ENCODE peak calls at places on chromosomes 2 and 18, in nine cellular contexts. One of them, this sample, is unnamed.

GRCh38 chr2:85995648-85996529 is 107.1 kb upstream of the ST3GAL5 start:
- DNase-seq in AG09319: no peak
- DNase-seq in neural crest cell: no peak
- DNase-seq in cardiac fibroblast: no peak
- DNase-seq in fibroblast of pulmonary artery: no peak
- DNase-seq in HFF-Myc: no peak
- DNase-seq in psoas muscle: no peak
- DNase-seq in BJ: no peak
- DNase-seq in mucosa of descending colon: no peak
- DNase-seq in this sample: no peak

GRCh38 chr2:236971919-236972381 is 113.7 kb upstream of the COPS8 start:
- DNase-seq in BJ: no peak
- DNase-seq in fibroblast of pulmonary artery: no peak
- DNase-seq in neural crest cell: no peak
- DNase-seq in psoas muscle: no peak
- DNase-seq in mucosa of descending colon: no peak
- DNase-seq in HFF-Myc: no peak
- DNase-seq in cardiac fibroblast: no peak
- DNase-seq in AG09319: no peak
- DNase-seq in this sample: no peak

GRCh38 chr2:213121677-213122076 is 29.7 kb downstream of the IKZF2 start:
- DNase-seq in neural crest cell: no peak
- DNase-seq in HFF-Myc: no peak
- DNase-seq in BJ: no peak
- DNase-seq in cardiac fibroblast: no peak
- DNase-seq in mucosa of descending colon: no peak
- DNase-seq in AG09319: no peak
- DNase-seq in psoas muscle: no peak
- DNase-seq in fibroblast of pulmonary artery: no peak
- DNase-seq in this sample: no peak

GRCh38 chr2:37262510-37262909 is 31.1 kb downstream of the NDUFAF7 start:
- DNase-seq in AG09319: no peak
- DNase-seq in fibroblast of pulmonary artery: no peak
- DNase-seq in psoas muscle: no peak
- DNase-seq in BJ: no peak
- DNase-seq in cardiac fibroblast: no peak
- DNase-seq in mucosa of descending colon: no peak
- DNase-seq in neural crest cell: no peak
- DNase-seq in HFF-Myc: no peak
- DNase-seq in this sample: no peak

GRCh38 chr2:165787334-165787733 is 6.7 kb downstream of the GALNT3 start:
- DNase-seq in BJ: no peak
- DNase-seq in fibroblast of pulmonary artery: no peak
- DNase-seq in mucosa of descending colon: no peak
- DNase-seq in AG09319: no peak
- DNase-seq in HFF-Myc: no peak
- DNase-seq in psoas muscle: no peak
- DNase-seq in cardiac fibroblast: no peak
- DNase-seq in neural crest cell: no peak
- DNase-seq in this sample: no peak

GRCh38 chr2:28404086-28404485 is 11.4 kb downstream of the FOSL2 start:
- DNase-seq in BJ: no peak
- DNase-seq in fibroblast of pulmonary artery: no peak
- DNase-seq in HFF-Myc: no peak
- DNase-seq in AG09319: no peak
- DNase-seq in psoas muscle: no peak
- DNase-seq in mucosa of descending colon: no peak
- DNase-seq in cardiac fibroblast: no peak
- DNase-seq in neural crest cell: no peak
- DNase-seq in this sample: no peak

GRCh38 chr2:109481196-109481555 is 132.6 kb downstream of the SEPTIN10 start:
- DNase-seq in psoas muscle: no peak
- DNase-seq in neural crest cell: no peak
- DNase-seq in mucosa of descending colon: peak
- DNase-seq in cardiac fibroblast: no peak
- DNase-seq in HFF-Myc: no peak
- DNase-seq in BJ: no peak
- DNase-seq in fibroblast of pulmonary artery: no peak
- DNase-seq in AG09319: no peak
- DNase-seq in this sample: no peak

GRCh38 chr2:239368906-239369584 is 31.8 kb downstream of the HDAC4 start:
- DNase-seq in HFF-Myc: no peak
- DNase-seq in cardiac fibroblast: no peak
- DNase-seq in psoas muscle: no peak
- DNase-seq in BJ: no peak
- DNase-seq in AG09319: no peak
- DNase-seq in mucosa of descending colon: peak
- DNase-seq in neural crest cell: no peak
- DNase-seq in fibroblast of pulmonary artery: no peak
- DNase-seq in this sample: no peak

GRCh38 chr2:132691556-132691955 is 21.6 kb upstream of the LYPD1 start:
- DNase-seq in psoas muscle: no peak
- DNase-seq in BJ: no peak
- DNase-seq in AG09319: no peak
- DNase-seq in HFF-Myc: no peak
- DNase-seq in fibroblast of pulmonary artery: no peak
- DNase-seq in mucosa of descending colon: no peak
- DNase-seq in cardiac fibroblast: no peak
- DNase-seq in neural crest cell: no peak
- DNase-seq in this sample: no peak

GRCh38 chr2:61268249-61268648 is 106.3 kb downstream of the C2orf74 start:
- DNase-seq in cardiac fibroblast: no peak
- DNase-seq in BJ: no peak
- DNase-seq in neural crest cell: no peak
- DNase-seq in mucosa of descending colon: no peak
- DNase-seq in AG09319: no peak
- DNase-seq in fibroblast of pulmonary artery: no peak
- DNase-seq in HFF-Myc: no peak
- DNase-seq in psoas muscle: no peak
- DNase-seq in this sample: no peak

GRCh38 chr2:26540977-26541376 is 63.1 kb upstream of the OTOF start:
- DNase-seq in neural crest cell: no peak
- DNase-seq in AG09319: no peak
- DNase-seq in BJ: no peak
- DNase-seq in fibroblast of pulmonary artery: no peak
- DNase-seq in psoas muscle: no peak
- DNase-seq in cardiac fibroblast: no peak
- DNase-seq in mucosa of descending colon: no peak
- DNase-seq in HFF-Myc: no peak
- DNase-seq in this sample: no peak

GRCh38 chr18:58599106-58599505 is 29.8 kb downstream of the ALPK2 start:
- DNase-seq in mucosa of descending colon: no peak
- DNase-seq in psoas muscle: no peak
- DNase-seq in HFF-Myc: no peak
- DNase-seq in neural crest cell: no peak
- DNase-seq in BJ: no peak
- DNase-seq in cardiac fibroblast: no peak
- DNase-seq in fibroblast of pulmonary artery: no peak
- DNase-seq in AG09319: no peak
- DNase-seq in this sample: peak

GRCh38 chr2:158781562-158781961 is 13.6 kb upstream of the DAPL1 start:
- DNase-seq in HFF-Myc: no peak
- DNase-seq in fibroblast of pulmonary artery: peak
- DNase-seq in AG09319: peak
- DNase-seq in neural crest cell: no peak
- DNase-seq in mucosa of descending colon: no peak
- DNase-seq in cardiac fibroblast: peak
- DNase-seq in BJ: no peak
- DNase-seq in psoas muscle: no peak
- DNase-seq in this sample: no peak

GRCh38 chr18:36950282-36950681 is 121.4 kb downstream of the KIAA1328 start:
- DNase-seq in psoas muscle: no peak
- DNase-seq in neural crest cell: no peak
- DNase-seq in mucosa of descending colon: no peak
- DNase-seq in HFF-Myc: no peak
- DNase-seq in BJ: no peak
- DNase-seq in fibroblast of pulmonary artery: no peak
- DNase-seq in AG09319: no peak
- DNase-seq in cardiac fibroblast: no peak
- DNase-seq in this sample: no peak

GRCh38 chr2:1891971-1892486 is 147.7 kb upstream of the PXDN start:
- DNase-seq in cardiac fibroblast: no peak
- DNase-seq in neural crest cell: no peak
- DNase-seq in mucosa of descending colon: no peak
- DNase-seq in psoas muscle: no peak
- DNase-seq in fibroblast of pulmonary artery: no peak
- DNase-seq in BJ: no peak
- DNase-seq in HFF-Myc: no peak
- DNase-seq in AG09319: no peak
- DNase-seq in this sample: no peak

GRCh38 chr2:1892529-1893250 is 148.4 kb upstream of the PXDN start:
- DNase-seq in AG09319: no peak
- DNase-seq in fibroblast of pulmonary artery: no peak
- DNase-seq in neural crest cell: no peak
- DNase-seq in psoas muscle: no peak
- DNase-seq in HFF-Myc: no peak
- DNase-seq in mucosa of descending colon: no peak
- DNase-seq in cardiac fibroblast: no peak
- DNase-seq in BJ: no peak
- DNase-seq in this sample: no peak

GRCh38 chr2:1893856-1894255 is 149.5 kb upstream of the PXDN start:
- DNase-seq in AG09319: no peak
- DNase-seq in mucosa of descending colon: no peak
- DNase-seq in HFF-Myc: no peak
- DNase-seq in cardiac fibroblast: no peak
- DNase-seq in psoas muscle: no peak
- DNase-seq in fibroblast of pulmonary artery: no peak
- DNase-seq in neural crest cell: no peak
- DNase-seq in BJ: no peak
- DNase-seq in this sample: no peak

GRCh38 chr2:1889099-1889650 is 144.9 kb upstream of the PXDN start:
- DNase-seq in cardiac fibroblast: no peak
- DNase-seq in neural crest cell: no peak
- DNase-seq in fibroblast of pulmonary artery: no peak
- DNase-seq in mucosa of descending colon: no peak
- DNase-seq in psoas muscle: no peak
- DNase-seq in HFF-Myc: no peak
- DNase-seq in AG09319: no peak
- DNase-seq in BJ: no peak
- DNase-seq in this sample: no peak

GRCh38 chr2:1891147-1891546 is 146.8 kb upstream of the PXDN start:
- DNase-seq in cardiac fibroblast: no peak
- DNase-seq in psoas muscle: no peak
- DNase-seq in mucosa of descending colon: no peak
- DNase-seq in HFF-Myc: no peak
- DNase-seq in neural crest cell: no peak
- DNase-seq in fibroblast of pulmonary artery: no peak
- DNase-seq in AG09319: no peak
- DNase-seq in BJ: no peak
- DNase-seq in this sample: no peak
- TF ChIP-seq CTCF in cardiac fibroblast: no peak
- TF ChIP-seq CTCF in psoas muscle: no peak
- TF ChIP-seq CTCF in mucosa of descending colon: no peak
- TF ChIP-seq CTCF in HFF-Myc: no peak
- TF ChIP-seq CTCF in neural crest cell: no peak
- TF ChIP-seq CTCF in fibroblast of pulmonary artery: no peak
- TF ChIP-seq CTCF in AG09319: no peak
- TF ChIP-seq CTCF in BJ: no peak
- TF ChIP-seq CTCF in this sample: no peak

GRCh38 chr2:101812226-101812625 is 114.7 kb downstream of the MAP4K4 start:
- DNase-seq in HFF-Myc: no peak
- DNase-seq in neural crest cell: no peak
- DNase-seq in cardiac fibroblast: no peak
- DNase-seq in AG09319: no peak
- DNase-seq in psoas muscle: no peak
- DNase-seq in BJ: no peak
- DNase-seq in fibroblast of pulmonary artery: no peak
- DNase-seq in mucosa of descending colon: no peak
- DNase-seq in this sample: no peak
- TF ChIP-seq CTCF in HFF-Myc: no peak
- TF ChIP-seq CTCF in neural crest cell: no peak
- TF ChIP-seq CTCF in cardiac fibroblast: no peak
- TF ChIP-seq CTCF in AG09319: no peak
- TF ChIP-seq CTCF in psoas muscle: no peak
- TF ChIP-seq CTCF in BJ: no peak
- TF ChIP-seq CTCF in fibroblast of pulmonary artery: no peak
- TF ChIP-seq CTCF in mucosa of descending colon: no peak
- TF ChIP-seq CTCF in this sample: no peak

DNA sequence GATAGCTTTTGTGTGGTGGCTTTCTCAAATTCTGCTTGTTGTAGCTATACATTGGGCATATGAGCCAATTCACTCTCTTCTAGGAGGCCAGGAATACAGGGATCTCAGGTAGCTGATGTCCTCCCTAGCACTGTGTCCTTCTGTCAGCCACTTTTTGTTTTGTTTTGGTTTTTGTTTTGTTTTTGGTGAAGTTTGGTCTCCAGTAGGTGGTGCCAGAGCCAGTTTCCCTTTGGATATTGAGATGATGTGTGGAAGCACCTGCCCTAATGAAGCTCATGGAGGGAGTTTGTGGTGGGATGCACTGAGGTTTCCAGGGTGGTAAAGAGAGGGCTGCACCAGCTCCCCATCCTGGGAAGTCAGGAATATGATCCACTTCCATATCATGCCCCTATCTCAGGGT is 100.5 kb upstream of the VWC2L start:
- DNase-seq in BJ: no peak
- DNase-seq in neural crest cell: no peak
- DNase-seq in AG09319: no peak
- DNase-seq in psoas muscle: no peak
- DNase-seq in fibroblast of pulmonary artery: no peak
- DNase-seq in cardiac fibroblast: no peak
- DNase-seq in mucosa of descending colon: no peak
- DNase-seq in HFF-Myc: no peak
- DNase-seq in this sample: no peak
- TF ChIP-seq CTCF in BJ: no peak
- TF ChIP-seq CTCF in neural crest cell: no peak
- TF ChIP-seq CTCF in AG09319: peak
- TF ChIP-seq CTCF in psoas muscle: peak
- TF ChIP-seq CTCF in fibroblast of pulmonary artery: no peak
- TF ChIP-seq CTCF in cardiac fibroblast: peak
- TF ChIP-seq CTCF in mucosa of descending colon: no peak
- TF ChIP-seq CTCF in HFF-Myc: no peak
- TF ChIP-seq CTCF in this sample: peak

GRCh38 chr2:99439989-99440388 is 49.8 kb downstream of the REV1 start:
- DNase-seq in neural crest cell: no peak
- DNase-seq in cardiac fibroblast: no peak
- DNase-seq in mucosa of descending colon: no peak
- DNase-seq in HFF-Myc: no peak
- DNase-seq in AG09319: no peak
- DNase-seq in fibroblast of pulmonary artery: no peak
- DNase-seq in BJ: no peak
- DNase-seq in psoas muscle: no peak
- DNase-seq in this sample: no peak

GRCh38 chr2:99444222-99444621 is 45.6 kb downstream of the REV1 start:
- DNase-seq in fibroblast of pulmonary artery: no peak
- DNase-seq in BJ: no peak
- DNase-seq in neural crest cell: no peak
- DNase-seq in cardiac fibroblast: no peak
- DNase-seq in AG09319: no peak
- DNase-seq in mucosa of descending colon: no peak
- DNase-seq in HFF-Myc: no peak
- DNase-seq in psoas muscle: no peak
- DNase-seq in this sample: no peak

GRCh38 chr2:99448556-99448955 is 41.3 kb downstream of the REV1 start:
- DNase-seq in cardiac fibroblast: peak
- DNase-seq in AG09319: no peak
- DNase-seq in HFF-Myc: no peak
- DNase-seq in mucosa of descending colon: no peak
- DNase-seq in BJ: no peak
- DNase-seq in psoas muscle: no peak
- DNase-seq in neural crest cell: no peak
- DNase-seq in fibroblast of pulmonary artery: peak
- DNase-seq in this sample: peak

GRCh38 chr2:99445065-99445464 is 44.8 kb downstream of the REV1 start:
- DNase-seq in mucosa of descending colon: no peak
- DNase-seq in HFF-Myc: no peak
- DNase-seq in psoas muscle: no peak
- DNase-seq in neural crest cell: no peak
- DNase-seq in AG09319: no peak
- DNase-seq in cardiac fibroblast: no peak
- DNase-seq in fibroblast of pulmonary artery: no peak
- DNase-seq in BJ: no peak
- DNase-seq in this sample: no peak

GRCh38 chr2:99442837-99443236 is 47.0 kb downstream of the REV1 start:
- DNase-seq in mucosa of descending colon: no peak
- DNase-seq in BJ: no peak
- DNase-seq in cardiac fibroblast: peak
- DNase-seq in psoas muscle: no peak
- DNase-seq in neural crest cell: no peak
- DNase-seq in HFF-Myc: no peak
- DNase-seq in fibroblast of pulmonary artery: peak
- DNase-seq in AG09319: no peak
- DNase-seq in this sample: no peak
- TF ChIP-seq CTCF in mucosa of descending colon: no peak
- TF ChIP-seq CTCF in BJ: peak
- TF ChIP-seq CTCF in cardiac fibroblast: peak
- TF ChIP-seq CTCF in psoas muscle: peak
- TF ChIP-seq CTCF in neural crest cell: peak
- TF ChIP-seq CTCF in HFF-Myc: no peak
- TF ChIP-seq CTCF in fibroblast of pulmonary artery: peak
- TF ChIP-seq CTCF in AG09319: peak
- TF ChIP-seq CTCF in this sample: no peak

This sample was measured in HFFc6.